ENCODE peak calls at places on chromosomes 1 and 21, in eight cellular contexts. W, D, G, X, A, O, C and J are unnamed samples.

GRCh38 chr1:114126696-114127095 is 27.0 kb downstream of the SYT6 start:
- DNase-seq in X (peak), O (no peak), C (no peak), G (no peak), A (no peak), D (no peak), W (no peak), J (peak)

GRCh38 chr1:186923434-186923833 is 94.7 kb downstream of the PLA2G4A start:
- DNase-seq in O (no peak), G (no peak), W (no peak), C (no peak), A (no peak), X (no peak), D (peak), J (no peak)

GRCh38 chr1:20058531-20058930 is 11.5 kb upstream of the PLA2G5 start:
- DNase-seq in X (no peak), C (no peak), G (no peak), W (no peak), D (no peak), O (no peak), A (peak), J (no peak)

GRCh38 chr1:29505537-29506220 is 269.4 kb downstream of the PTPRU start:
- DNase-seq in G (no peak), W (no peak), A (no peak), D (no peak), O (peak), X (no peak), C (no peak), J (no peak)

GRCh38 chr1:151720190-151720953 is 950 bp upstream of the RIIAD1 start:
- DNase-seq in O (no peak), A (no peak), C (no peak), D (no peak), W (no peak), X (no peak), G (no peak), J (no peak)

GRCh38 chr1:201493757-201494617 is 12.9 kb downstream of the CSRP1 start:
- DNase-seq in X (peak), G (no peak), W (peak), O (no peak), D (no peak), C (peak), A (no peak), J (no peak)

GRCh38 chr1:68202239-68202832 is 30.0 kb downstream of the WLS start:
- DNase-seq in G (no peak), W (no peak), C (no peak), O (no peak), X (no peak), A (no peak), D (no peak), J (no peak)

GRCh38 chr1:200438911-200439310 is 29.1 kb upstream of the ZNF281 start:
- DNase-seq in G (no peak), D (no peak), C (no peak), X (no peak), W (no peak), A (no peak), O (no peak), J (no peak)

GRCh38 chr1:199909137-199909536 is 118.4 kb upstream of the NR5A2 start:
- DNase-seq in O (no peak), W (no peak), X (no peak), G (no peak), A (no peak), D (no peak), C (no peak), J (no peak)

GRCh38 chr1:23562138-23562819 is 3.0 kb upstream of the ID3 start:
- DNase-seq in O (peak), D (peak), X (peak), W (peak), A (no peak), C (peak), G (peak), J (peak)
- H3K27ac ChIP-seq in O (peak), D (peak), X (peak), W (peak), A (peak), C (peak), G (peak), J (peak)

DNA sequence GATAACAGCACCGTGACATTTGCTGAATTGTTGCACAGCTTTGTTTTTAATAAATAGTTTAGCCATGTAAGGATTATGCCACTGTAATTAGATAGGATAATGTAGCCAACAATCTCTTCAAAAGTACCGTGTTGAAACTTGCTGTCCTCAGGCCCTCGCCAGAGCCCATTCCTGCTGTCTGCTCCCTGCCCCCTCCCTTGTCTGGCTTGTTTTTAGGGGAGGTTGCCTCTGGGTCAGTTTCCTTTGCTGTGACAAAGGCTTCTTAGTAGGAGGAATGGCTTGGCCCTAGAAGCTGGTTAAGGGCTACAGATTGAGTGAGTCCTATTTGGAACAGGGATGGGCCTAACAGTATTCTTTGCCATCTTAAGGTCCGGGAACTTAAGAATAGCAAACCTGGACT is 107.9 kb downstream of the LMO4 start:
- DNase-seq in X (no peak), O (no peak), W (peak), D (no peak), A (no peak), C (no peak), G (no peak), J (no peak)
- H3K27ac ChIP-seq in X (no peak), O (no peak), W (peak), D (no peak), A (no peak), C (no peak), G (no peak), J (peak)

DNA sequence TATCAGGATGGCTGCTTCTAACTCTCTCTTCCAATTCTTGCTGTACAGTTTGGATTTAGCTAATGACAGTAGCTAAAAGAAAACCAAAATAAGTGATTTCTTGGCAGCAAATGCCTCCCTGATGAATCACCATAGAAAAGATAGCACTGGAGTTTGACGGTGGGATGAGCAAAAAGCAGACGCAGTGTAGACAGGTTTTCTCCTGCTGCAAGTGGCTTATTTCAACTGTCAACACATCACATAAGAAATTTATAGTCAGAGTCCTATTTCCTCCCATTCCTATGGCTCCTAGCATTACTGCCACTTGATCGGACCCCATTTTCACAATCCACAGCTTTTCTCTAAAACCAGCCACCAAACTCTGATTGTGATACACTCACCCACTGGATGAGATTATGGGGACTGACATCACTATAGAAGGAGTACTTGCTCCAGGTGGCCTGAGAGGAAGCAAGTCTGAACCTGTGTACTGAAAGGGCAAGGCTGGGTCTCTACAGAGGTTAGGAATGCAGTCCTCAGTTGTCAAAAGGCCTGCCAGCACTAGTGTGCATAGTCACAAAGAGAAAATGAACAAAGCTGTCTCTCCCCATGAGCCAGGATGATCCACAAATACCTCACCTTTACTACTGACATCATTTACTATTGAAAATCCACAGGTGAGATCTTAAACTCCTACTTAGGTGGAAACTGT is 359.8 kb downstream of the LTN1 start:
- DNase-seq in C (no peak), G (no peak), A (no peak), O (no peak), D (no peak), W (no peak), X (no peak), J (no peak)
- H3K27ac ChIP-seq in C (no peak), G (no peak), A (no peak), O (peak), D (no peak), W (peak), X (peak), J (no peak)

GRCh38 chr1:47147047-47147785 is 10.0 kb downstream of the CYP4A22 start:
- DNase-seq in C (no peak), D (no peak), A (no peak), W (no peak), G (no peak), O (no peak), X (no peak), J (no peak)
- H3K27ac ChIP-seq in C (no peak), D (no peak), A (no peak), W (no peak), G (no peak), O (no peak), X (no peak), J (no peak)

GRCh38 chr1:10857689-10858088 is 61.2 kb upstream of the CASZ1 start:
- DNase-seq in W (no peak), D (no peak), X (no peak), O (no peak), G (no peak), C (no peak), A (no peak), J (no peak)
- H3K27ac ChIP-seq in W (peak), D (no peak), X (no peak), O (no peak), G (no peak), C (no peak), A (no peak), J (no peak)

GRCh38 chr1:236751385-236751784 is 43.7 kb upstream of the MTR start:
- DNase-seq in W (no peak), A (no peak), O (no peak), G (no peak), X (no peak), D (no peak), C (no peak), J (no peak)

GRCh38 chr1:236748471-236748870 is 46.6 kb upstream of the MTR start:
- DNase-seq in C (no peak), G (no peak), D (peak), O (no peak), W (no peak), A (no peak), X (no peak), J (no peak)

GRCh38 chr1:236751935-236752334 is 43.2 kb upstream of the MTR start:
- DNase-seq in X (no peak), O (no peak), G (no peak), W (no peak), C (no peak), D (no peak), A (no peak), J (no peak)

GRCh38 chr1:236753554-236753953 is 41.5 kb upstream of the MTR start:
- DNase-seq in C (no peak), W (no peak), X (no peak), O (no peak), D (peak), A (no peak), G (no peak), J (no peak)

DNA sequence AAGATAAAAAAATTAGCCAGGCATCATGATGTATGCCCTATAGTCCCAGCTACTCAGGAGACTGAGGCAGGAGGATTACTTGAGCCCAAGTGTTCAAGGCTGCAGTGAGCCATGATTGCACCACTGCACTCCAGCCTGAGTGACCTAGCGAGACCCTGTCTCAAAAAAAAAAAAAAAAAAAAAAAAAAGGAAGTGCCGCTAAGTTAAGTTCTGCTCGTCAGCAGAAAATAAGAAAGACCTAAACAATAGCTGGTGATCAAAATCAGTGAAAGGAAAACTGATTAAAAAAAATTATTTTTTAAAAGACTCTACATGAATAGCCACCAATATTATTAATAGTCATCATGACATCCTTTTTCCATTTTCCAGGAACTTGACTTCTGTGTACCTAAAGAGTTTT is 44.2 kb upstream of the MTR start:
- DNase-seq in X (no peak), A (no peak), W (no peak), O (no peak), C (no peak), G (no peak), D (no peak), J (no peak)
- H3K27ac ChIP-seq in X (no peak), A (no peak), W (no peak), O (no peak), C (no peak), G (no peak), D (no peak), J (no peak)

DNA sequence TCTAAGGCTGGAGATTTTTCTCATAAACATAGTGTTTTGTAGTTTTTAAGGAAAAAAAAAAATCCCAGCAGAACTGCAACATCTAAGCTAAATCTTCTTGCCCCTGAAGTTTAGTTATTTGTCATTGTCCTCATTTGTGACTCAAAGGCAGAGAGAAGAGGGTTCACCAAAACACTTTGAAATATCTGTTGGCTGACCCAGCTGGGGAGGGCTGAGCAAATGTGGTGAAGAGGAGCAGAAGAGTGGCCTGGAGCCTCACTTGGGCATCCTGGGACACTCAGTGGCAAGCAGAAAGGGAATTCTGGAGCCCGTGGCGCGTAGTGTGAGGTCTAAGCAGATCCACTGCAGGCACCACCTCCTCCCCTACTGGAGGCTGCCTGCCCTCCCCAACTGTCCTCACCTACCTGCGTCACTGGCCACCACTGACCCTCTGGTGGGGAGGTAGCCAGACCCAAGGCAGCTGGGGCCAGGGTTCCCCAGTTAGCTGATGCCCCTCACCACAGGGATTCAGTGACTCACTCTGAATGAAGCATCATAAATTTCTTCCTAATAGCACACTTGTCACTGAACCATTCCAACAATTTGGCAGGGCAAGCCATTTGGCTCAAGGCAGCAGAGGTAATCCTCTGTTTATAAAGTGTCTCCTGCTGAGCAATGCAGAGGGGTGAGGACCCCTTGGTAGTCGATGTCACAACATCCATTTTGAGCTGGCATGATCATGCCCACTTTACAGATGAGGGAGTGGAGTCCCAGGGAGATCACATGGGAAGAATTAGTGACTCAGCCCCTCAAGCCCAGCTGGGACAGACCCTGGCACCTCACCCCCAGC is 80.2 kb downstream of the NENF start:
- DNase-seq in A (no peak), W (no peak), G (no peak), D (peak), C (no peak), X (no peak), O (no peak), J (no peak)
- H3K27ac ChIP-seq in A (no peak), W (no peak), G (no peak), D (no peak), C (no peak), X (no peak), O (no peak), J (no peak)